ENCODE peak calls at places on chromosome X, in five cellular contexts. Q, Z, C, I and J are unnamed samples.

GRCh38 chrX:72539822-72540221 is 32.8 kb downstream of the HDAC8 start:
- DNase-seq in I (no peak), Z (no peak), C (no peak), Q (no peak), J (no peak)

GRCh38 chrX:133570549-133570948 is 155.3 kb upstream of the GPC4 start:
- DNase-seq in Z (no peak), C (no peak), Q (no peak), I (no peak), J (no peak)

GRCh38 chrX:20517565-20517964 is 250.9 kb upstream of the RPS6KA3 start:
- DNase-seq in I (no peak), Q (no peak), Z (no peak), C (no peak), J (no peak)

GRCh38 chrX:136268051-136269048 is 17.1 kb upstream of the MAP7D3 start:
- DNase-seq in Z (no peak), C (peak), Q (peak), I (peak), J (no peak)

GRCh38 chrX:129760981-129761380 is 18.8 kb upstream of the SASH3 start:
- DNase-seq in Z (no peak), I (no peak), Q (no peak), C (no peak), J (no peak)

GRCh38 chrX:132218100-132218807 is 993 bp downstream of the RAP2C start:
- DNase-seq in Z (peak), Q (peak), C (peak), I (peak), J (peak)

GRCh38 chrX:63739885-63740284 is 45.1 kb downstream of the ARHGEF9 start:
- DNase-seq in C (no peak), I (no peak), Z (no peak), Q (no peak), J (no peak)

GRCh38 chrX:131677655-131678628 is 134.1 kb downstream of the OR13H1 start:
- DNase-seq in I (peak), Z (no peak), C (peak), Q (peak), J (peak)

GRCh38 chrX:33252306-33252825 is 41.0 kb upstream of the DMD start:
- DNase-seq in C (no peak), Q (no peak), Z (no peak), I (no peak), J (no peak)

GRCh38 chrX:153933751-153934472 is 925 bp downstream of the NAA10 start:
- DNase-seq in C (no peak), Q (no peak), Z (no peak), I (no peak), J (no peak)

GRCh38 chrX:42746606-42747005 is 31.4 kb downstream of the PPP1R2C start:
- DNase-seq in Z (no peak), I (no peak), C (no peak), Q (no peak), J (no peak)

GRCh38 chrX:42678133-42678532 is 99.8 kb downstream of the PPP1R2C start:
- DNase-seq in Q (no peak), C (no peak), I (no peak), Z (no peak), J (peak)

GRCh38 chrX:44314259-44314734 is 29.2 kb downstream of the EFHC2 start:
- DNase-seq in I (peak), Q (no peak), Z (no peak), C (peak), J (peak)

GRCh38 chrX:72080150-72080549 is 51.6 kb downstream of the RTL5 start:
- DNase-seq in I (no peak), C (no peak), Z (no peak), Q (no peak), J (no peak)

GRCh38 chrX:54048413-54048812 is 4.1 kb upstream of the PHF8 start:
- DNase-seq in Z (no peak), I (no peak), Q (no peak), C (no peak), J (no peak)

GRCh38 chrX:117305168-117305766 is 811.3 kb downstream of the KLHL13 start:
- DNase-seq in Z (no peak), Q (no peak), C (no peak), I (no peak), J (no peak)

GRCh38 chrX:139889760-139890159 is 43.1 kb downstream of the ATP11C start:
- DNase-seq in Z (no peak), I (no peak), Q (no peak), C (no peak), J (no peak)

GRCh38 chrX:72202792-72203401 is 21.3 kb downstream of the PIN4 start:
- DNase-seq in Q (no peak), I (no peak), Z (no peak), C (no peak), J (no peak)

GRCh38 chrX:123085311-123085940 is 98.7 kb upstream of the GRIA3 start:
- DNase-seq in Q (no peak), C (no peak), Z (no peak), I (no peak), J (peak)

GRCh38 chrX:39966186-39966585 is 131.6 kb downstream of the BCOR start:
- DNase-seq in Q (no peak), C (no peak), Z (no peak), I (no peak), J (no peak)

GRCh38 chrX:110852180-110852579 is 56.6 kb upstream of the CHRDL1 start:
- DNase-seq in C (peak), I (peak), Q (no peak), Z (no peak), J (peak)

GRCh38 chrX:3549442-3549875 is 164.0 kb downstream of the PRKX start:
- DNase-seq in C (no peak), Q (no peak), Z (no peak), I (peak), J (no peak)

GRCh38 chrX:19361701-19362100 is 18.0 kb downstream of the PDHA1 start:
- DNase-seq in C (no peak), Q (no peak), I (no peak), Z (no peak), J (no peak)

GRCh38 chrX:112147206-112147605 is 64.6 kb upstream of the TRPC5 start:
- DNase-seq in Z (no peak), Q (no peak), I (peak), C (peak), J (peak)

GRCh38 chrX:6225307-6226052 is 3.2 kb downstream of the NLGN4X start:
- DNase-seq in Z (no peak), I (peak), Q (no peak), C (no peak), J (no peak)

GRCh38 chrX:108584617-108585211 is 145.1 kb downstream of the COL4A5 start:
- DNase-seq in Z (peak), C (peak), Q (peak), I (peak), J (no peak)

GRCh38 chrX:71053217-71053621 is 14.9 kb downstream of the SNX12 start:
- DNase-seq in Z (peak), I (no peak), C (no peak), Q (no peak), J (no peak)
- TF ChIP-seq JUND in Z (no peak), I (no peak), C (no peak), Q (no peak), J (no peak)

GRCh38 chrX:34299451-34299967 is 167.4 kb upstream of the FAM47A start:
- DNase-seq in Q (no peak), C (no peak), I (no peak), Z (no peak), J (no peak)

GRCh38 chrX:34300871-34301270 is 168.8 kb upstream of the FAM47A start:
- DNase-seq in I (peak), C (peak), Z (no peak), Q (peak), J (no peak)
- TF ChIP-seq JUND in I (no peak), C (no peak), Z (no peak), Q (no peak), J (no peak)

GRCh38 chrX:106912864-106913263 is 7.3 kb upstream of the CLDN2 start:
- DNase-seq in I (no peak), C (no peak), Z (no peak), Q (no peak), J (no peak)

GRCh38 chrX:106921637-106922036 is 1.4 kb downstream of the CLDN2 start:
- DNase-seq in I (no peak), C (no peak), Q (no peak), Z (no peak), J (no peak)

GRCh38 chrX:106919932-106920452 is at the start of gene CLDN2:
- DNase-seq in Q (no peak), I (no peak), C (no peak), Z (no peak), J (no peak)

GRCh38 chrX:106917830-106918500 is 2.2 kb upstream of the CLDN2 start:
- DNase-seq in Z (no peak), Q (peak), C (no peak), I (no peak), J (no peak)
- TF ChIP-seq JUND in Z (no peak), Q (peak), C (no peak), I (peak), J (no peak)

DNA sequence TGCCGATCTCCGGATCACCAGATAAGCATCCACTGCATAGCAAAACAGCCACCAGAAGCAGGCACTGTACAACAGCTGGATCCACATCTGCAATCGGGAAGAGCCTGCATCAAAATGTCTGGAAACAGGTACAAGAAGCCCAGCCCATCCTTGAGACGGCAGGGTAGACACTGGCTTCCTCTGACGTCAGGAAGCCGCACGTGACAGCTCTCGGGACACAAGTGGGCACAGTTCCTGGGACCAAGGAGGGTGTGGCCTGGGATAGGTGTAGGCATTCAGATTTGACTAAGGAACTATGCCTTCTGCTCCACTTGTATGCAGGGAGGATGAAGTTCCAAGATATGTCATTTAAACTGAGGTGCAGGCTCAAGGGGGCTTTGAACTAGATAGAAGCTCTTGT is 6.3 kb downstream of the GPR143 start:
- DNase-seq in I (no peak), Z (no peak), Q (peak), C (no peak), J (no peak)
- TF ChIP-seq JUND in I (no peak), Z (no peak), Q (no peak), C (no peak), J (no peak)

DNA sequence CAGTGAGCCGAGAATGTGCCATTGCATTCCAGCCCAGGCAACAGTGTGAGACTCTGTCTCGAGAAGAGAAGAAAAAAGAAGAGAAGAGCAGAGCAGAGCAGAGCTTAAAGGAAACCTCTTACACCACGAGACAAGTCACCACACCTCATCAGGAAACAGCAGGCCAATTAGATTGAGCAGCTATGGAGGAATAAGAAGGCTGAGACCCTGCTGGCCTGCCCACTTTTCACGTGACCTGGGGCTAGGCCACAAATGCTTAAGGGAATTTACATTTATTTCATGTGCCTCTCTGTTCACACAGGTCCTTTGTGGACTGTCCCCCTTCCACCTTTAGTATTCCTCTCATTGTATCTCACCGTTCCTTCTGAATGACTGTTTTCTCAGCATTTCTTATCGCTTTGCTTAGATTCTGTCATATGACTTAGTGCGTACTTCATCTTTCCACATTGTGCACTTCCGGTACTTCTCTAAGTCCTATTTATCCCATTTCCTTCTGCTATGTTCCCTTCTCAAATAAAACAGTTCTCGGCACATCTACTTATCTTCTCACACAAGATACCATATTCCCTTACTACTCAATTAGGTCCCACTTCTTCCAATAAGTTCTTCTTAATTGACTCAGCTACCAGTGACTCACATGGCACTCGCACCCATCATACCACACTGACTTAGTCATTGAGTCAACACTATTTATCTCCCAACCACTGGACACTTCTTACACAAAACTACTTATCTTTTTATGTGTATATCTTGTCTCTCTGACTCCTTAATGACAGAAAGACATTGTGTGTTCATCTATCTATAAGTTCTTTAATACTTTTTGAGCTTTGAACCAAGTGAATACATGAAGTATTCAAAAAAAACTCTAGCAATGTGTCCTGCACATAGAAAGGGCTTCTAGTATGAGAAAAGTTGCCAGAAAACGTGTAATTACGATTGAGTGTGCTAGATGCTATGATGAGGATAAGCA is 11.0 kb downstream of the CUL4B start:
- DNase-seq in C (peak), I (no peak), Q (peak), Z (no peak), J (no peak)
- TF ChIP-seq JUND in C (peak), I (peak), Q (peak), Z (no peak), J (no peak)

GRCh38 chrX:70437921-70438665 is 6.5 kb upstream of the DLG3 start:
- DNase-seq in I (no peak), Z (no peak), Q (no peak), C (no peak), J (no peak)
- TF ChIP-seq JUND in I (no peak), Z (no peak), Q (no peak), C (no peak), J (no peak)

GRCh38 chrX:16839852-16840460 is 30.2 kb downstream of the RBBP7 start:
- DNase-seq in I (no peak), Q (no peak), Z (no peak), C (peak), J (no peak)
- TF ChIP-seq JUND in I (no peak), Q (no peak), Z (no peak), C (no peak), J (no peak)

DNA sequence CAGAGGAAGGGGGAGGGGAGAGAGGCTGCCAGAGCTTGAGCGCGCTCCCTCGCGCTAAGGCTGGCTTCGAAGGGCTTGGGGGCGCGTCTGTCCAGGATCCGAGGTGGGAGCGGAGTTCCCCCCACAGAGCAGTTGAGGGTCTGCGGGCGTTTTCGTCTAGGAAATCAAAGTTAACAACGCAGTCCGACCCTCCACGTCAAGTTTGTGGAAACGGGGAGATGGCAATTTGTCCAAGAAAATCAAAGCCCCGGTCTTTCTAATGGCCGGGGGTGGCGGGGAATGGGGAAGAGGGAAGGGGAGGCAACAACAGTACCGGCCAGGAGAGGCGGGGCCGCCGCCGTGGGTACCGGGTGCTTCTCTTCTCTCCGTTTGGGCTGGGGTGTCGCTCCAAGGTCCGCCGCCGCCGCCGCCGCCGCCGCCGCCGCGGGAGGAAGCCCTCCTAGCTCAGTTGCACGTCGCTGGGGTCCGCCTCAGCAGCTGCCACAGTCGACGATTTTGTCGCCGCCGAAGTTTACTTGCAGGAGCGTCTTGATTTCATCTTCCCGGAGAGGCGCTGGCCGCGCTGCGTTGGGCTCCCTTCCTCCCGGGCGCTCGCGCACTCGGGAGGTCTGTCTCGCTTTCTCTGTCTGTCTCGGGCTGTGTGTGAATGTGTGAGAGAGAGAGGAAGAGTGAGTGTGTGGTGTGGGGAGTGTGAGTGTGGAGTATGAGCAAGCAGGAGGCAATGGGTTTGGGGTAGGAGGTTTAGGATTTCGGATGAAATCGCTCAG is 574 bp downstream of the PCDH19 start:
- DNase-seq in C (no peak), Q (no peak), Z (no peak), I (peak), J (peak)
- TF ChIP-seq JUND in C (no peak), Q (no peak), Z (no peak), I (no peak), J (no peak)